ENCODE peak calls at places on chromosomes 4 and X, in eight cellular contexts. U, P, W, Y, H, K, V and N are unnamed samples.

GRCh38 chr4:162852642-162853041 is 314.0 kb downstream of the NAF1 start:
- DNase-seq in Y (no peak), P (no peak), V (peak), U (no peak), W (no peak), K (no peak), H (no peak), N (no peak)

GRCh38 chr4:48986654-48987164 is 634 bp downstream of the CWH43 start:
- DNase-seq in P (no peak), Y (no peak), W (no peak), H (no peak), K (no peak), V (no peak), U (no peak), N (no peak)

GRCh38 chrX:111098874-111099273 is 2.9 kb downstream of the PAK3 start:
- DNase-seq in H (peak), U (peak), K (no peak), P (peak), V (no peak), W (no peak), Y (no peak), N (peak)

GRCh38 chr4:41590591-41590990 is 52.6 kb downstream of the LIMCH1 start:
- DNase-seq in W (no peak), K (no peak), P (no peak), V (peak), U (no peak), Y (peak), H (no peak), N (peak)

GRCh38 chr4:98544141-98544817 is 114.1 kb downstream of the TSPAN5 start:
- DNase-seq in W (no peak), Y (no peak), U (no peak), P (no peak), K (no peak), V (no peak), H (no peak), N (no peak)

GRCh38 chrX:37921758-37922157 is 74.4 kb upstream of the DYNLT3 start:
- DNase-seq in P (no peak), K (no peak), U (no peak), W (no peak), V (no peak), Y (no peak), H (no peak), N (no peak)

GRCh38 chr4:84737656-84738055 is 154.7 kb downstream of the CDS1 start:
- DNase-seq in P (no peak), V (no peak), Y (no peak), H (no peak), W (no peak), U (no peak), K (no peak), N (no peak)

GRCh38 chr4:140174535-140174934 is 20.6 kb upstream of the MAML3 start:
- DNase-seq in W (no peak), K (no peak), P (no peak), U (no peak), V (no peak), H (no peak), Y (no peak), N (no peak)

GRCh38 chrX:9940397-9940796 is 26.8 kb upstream of the CLDN34 start:
- DNase-seq in V (no peak), W (peak), Y (no peak), P (no peak), U (no peak), H (no peak), K (no peak), N (no peak)

GRCh38 chr4:174467107-174467506 is 55.2 kb downstream of the HPGD start:
- DNase-seq in K (no peak), V (no peak), W (no peak), Y (no peak), U (no peak), P (no peak), H (no peak), N (no peak)

GRCh38 chr4:25022741-25023140 is 8.0 kb downstream of the LGI2 start:
- DNase-seq in U (no peak), W (no peak), K (no peak), H (no peak), V (no peak), Y (no peak), P (no peak), N (no peak)

GRCh38 chr4:39056023-39056422 is 6.0 kb upstream of the KLHL5 start:
- DNase-seq in K (no peak), W (no peak), P (no peak), U (no peak), V (no peak), H (no peak), Y (no peak), N (no peak)

GRCh38 chr4:16461362-16461761 is 235.1 kb upstream of the TAPT1 start:
- DNase-seq in U (no peak), K (no peak), P (no peak), Y (no peak), V (no peak), H (no peak), W (no peak), N (no peak)

GRCh38 chr4:141020801-141021261 is 112.4 kb downstream of the RNF150 start:
- DNase-seq in K (no peak), H (no peak), W (no peak), Y (no peak), U (no peak), P (no peak), V (no peak), N (no peak)

GRCh38 chr4:159504634-159505033 is 401.8 kb downstream of the RAPGEF2 start:
- DNase-seq in U (no peak), Y (no peak), P (peak), H (no peak), V (no peak), K (no peak), W (peak), N (no peak)

GRCh38 chr4:67320645-67321044 is 224.7 kb downstream of the CENPC start:
- DNase-seq in H (no peak), V (no peak), P (no peak), W (no peak), K (no peak), U (no peak), Y (no peak), N (no peak)

GRCh38 chrX:108439961-108440696 is 491 bp downstream of the COL4A5 start:
- DNase-seq in V (no peak), Y (no peak), H (no peak), U (no peak), P (no peak), W (no peak), K (no peak), N (no peak)

GRCh38 chrX:8090906-8091305 is 80.2 kb downstream of the VCX2 start:
- DNase-seq in K (no peak), U (no peak), H (no peak), V (no peak), W (no peak), Y (no peak), P (no peak), N (no peak)

GRCh38 chr4:7159923-7160322 is 32.4 kb upstream of the SORCS2 start:
- DNase-seq in V (no peak), Y (no peak), U (no peak), H (no peak), W (no peak), K (no peak), P (no peak), N (no peak)

GRCh38 chr4:101020956-101021355 is 326.4 kb downstream of the PPP3CA start:
- DNase-seq in V (no peak), W (peak), Y (no peak), P (no peak), K (no peak), U (no peak), H (no peak), N (no peak)

GRCh38 chr4:25862411-25863346 is at the start of gene SEL1L3:
- DNase-seq in W (no peak), V (no peak), U (peak), Y (no peak), H (peak), K (peak), P (no peak), N (peak)

GRCh38 chr4:121253961-121254360 is 89.8 kb upstream of the TNIP3 start:
- DNase-seq in V (no peak), U (no peak), Y (no peak), W (no peak), K (no peak), H (no peak), P (no peak), N (no peak)

GRCh38 chrX:20664774-20665173 is 398.1 kb upstream of the RPS6KA3 start:
- DNase-seq in U (no peak), Y (no peak), H (no peak), K (no peak), V (no peak), P (no peak), W (no peak), N (no peak)

GRCh38 chr4:105966046-105966445 is 70.8 kb downstream of the NPNT start:
- DNase-seq in U (no peak), K (no peak), H (no peak), V (no peak), P (no peak), Y (no peak), W (no peak), N (no peak)

GRCh38 chrX:39504850-39505259 is 592.9 kb downstream of the BCOR start:
- DNase-seq in K (no peak), U (no peak), P (no peak), H (no peak), W (no peak), V (no peak), Y (no peak), N (no peak)

GRCh38 chr4:147777456-147778091 is 45.7 kb downstream of the ARHGAP10 start:
- DNase-seq in Y (no peak), H (no peak), P (no peak), V (no peak), W (no peak), U (no peak), K (no peak), N (no peak)

GRCh38 chr4:4327652-4328121 is 37.6 kb downstream of the ZBTB49 start:
- DNase-seq in Y (no peak), W (no peak), K (no peak), P (no peak), U (no peak), V (no peak), H (no peak), N (peak)

GRCh38 chr4:113411496-113411938 is 350.0 kb downstream of the CAMK2D start:
- DNase-seq in U (no peak), K (no peak), Y (peak), P (peak), H (no peak), W (no peak), V (peak), N (no peak)

GRCh38 chr4:155548173-155548572 is 118.5 kb upstream of the GUCY1A1 start:
- DNase-seq in W (no peak), U (no peak), Y (no peak), V (no peak), P (no peak), K (no peak), H (no peak), N (no peak)

GRCh38 chr4:24515698-24516097 is 68.7 kb downstream of the DHX15 start:
- DNase-seq in K (no peak), W (no peak), V (no peak), H (no peak), Y (no peak), P (no peak), U (no peak), N (no peak)